ENCODE peak calls at places on chromosomes 12 and 14, in five cellular contexts. One of them, this sample, is unnamed.

GRCh38 chr14:105478624-105479305 is 4.1 kb downstream of the CRIP2 start:
- DNase-seq in HCT116: no peak
- DNase-seq in GM12878: no peak
- DNase-seq in H1: no peak
- DNase-seq in K562: no peak
- DNase-seq in this sample: no peak

GRCh38 chr14:73713804-73714655 is at the start of gene PNMA1:
- DNase-seq in HCT116: no peak
- DNase-seq in GM12878: no peak
- DNase-seq in K562: peak; percentile 88
- DNase-seq in H1: peak; percentile 88
- DNase-seq in this sample: peak; percentile 69

GRCh38 chr14:74804219-74804825 is 41.2 kb downstream of the YLPM1 start:
- DNase-seq in H1: no peak
- DNase-seq in HCT116: peak; percentile 33
- DNase-seq in K562: no peak
- DNase-seq in GM12878: no peak
- DNase-seq in this sample: peak; percentile 26

GRCh38 chr12:128797119-128798118 is 26.3 kb downstream of the SLC15A4 start:
- DNase-seq in HCT116: no peak
- DNase-seq in H1: no peak
- DNase-seq in K562: no peak
- DNase-seq in GM12878: no peak
- DNase-seq in this sample: no peak

GRCh38 chr12:89389755-89390661 is 37.7 kb upstream of the DUSP6 start:
- DNase-seq in GM12878: no peak
- DNase-seq in H1: no peak
- DNase-seq in HCT116: no peak
- DNase-seq in K562: no peak
- DNase-seq in this sample: peak; percentile 62

GRCh38 chr14:52834440-52834842 is 43.0 kb upstream of the GNPNAT1 start:
- DNase-seq in GM12878: no peak
- DNase-seq in HCT116: no peak
- DNase-seq in H1: no peak
- DNase-seq in K562: no peak
- DNase-seq in this sample: no peak

GRCh38 chr12:91902860-91903683 is 242.6 kb downstream of the BTG1 start:
- DNase-seq in HCT116: no peak
- DNase-seq in GM12878: no peak
- DNase-seq in H1: no peak
- DNase-seq in K562: no peak
- DNase-seq in this sample: no peak

GRCh38 chr12:86727151-86727550 is 471.0 kb upstream of the MGAT4C start:
- DNase-seq in H1: no peak
- DNase-seq in GM12878: no peak
- DNase-seq in K562: no peak
- DNase-seq in HCT116: no peak
- DNase-seq in this sample: no peak

GRCh38 chr12:67884596-67884995 is 104.7 kb upstream of the IFNG-AS1 start:
- DNase-seq in H1: no peak
- DNase-seq in K562: no peak
- DNase-seq in GM12878: no peak
- DNase-seq in HCT116: no peak
- DNase-seq in this sample: no peak

GRCh38 chr12:32217354-32218310 is 111.0 kb downstream of the BICD1 start:
- DNase-seq in H1: no peak
- DNase-seq in K562: no peak
- DNase-seq in HCT116: no peak
- DNase-seq in GM12878: no peak
- DNase-seq in this sample: no peak

GRCh38 chr12:132151766-132152410 is 7.6 kb downstream of the NOC4L start:
- DNase-seq in HCT116: no peak
- DNase-seq in GM12878: no peak
- DNase-seq in H1: no peak
- DNase-seq in K562: no peak
- DNase-seq in this sample: no peak

GRCh38 chr14:77230914-77231313 is 40.1 kb downstream of the NGB start:
- DNase-seq in K562: no peak
- DNase-seq in H1: no peak
- DNase-seq in GM12878: no peak
- DNase-seq in HCT116: no peak
- DNase-seq in this sample: no peak

GRCh38 chr14:99382781-99383456 is 97.7 kb downstream of the SETD3 start:
- DNase-seq in H1: no peak
- DNase-seq in HCT116: no peak
- DNase-seq in GM12878: no peak
- DNase-seq in K562: no peak
- DNase-seq in this sample: no peak
- TF ChIP-seq ATF3 in H1: no peak
- TF ChIP-seq ATF3 in HCT116: no peak
- TF ChIP-seq ATF3 in GM12878: no peak
- TF ChIP-seq ATF3 in K562: no peak
- TF ChIP-seq ATF3 in this sample: no peak

GRCh38 chr12:4829161-4829792 is 80.4 kb upstream of the KCNA1 start:
- DNase-seq in GM12878: peak; percentile 73
- DNase-seq in HCT116: no peak
- DNase-seq in K562: no peak
- DNase-seq in H1: no peak
- DNase-seq in this sample: no peak

GRCh38 chr12:4830568-4830967 is 79.1 kb upstream of the KCNA1 start:
- DNase-seq in H1: no peak
- DNase-seq in K562: no peak
- DNase-seq in HCT116: no peak
- DNase-seq in GM12878: no peak
- DNase-seq in this sample: no peak

GRCh38 chr12:4829793-4830162 is 79.9 kb upstream of the KCNA1 start:
- DNase-seq in GM12878: no peak
- DNase-seq in H1: no peak
- DNase-seq in K562: no peak
- DNase-seq in HCT116: no peak
- DNase-seq in this sample: no peak

GRCh38 chr12:4833053-4833452 is 76.7 kb upstream of the KCNA1 start:
- DNase-seq in K562: no peak
- DNase-seq in H1: no peak
- DNase-seq in GM12878: no peak
- DNase-seq in HCT116: no peak
- DNase-seq in this sample: no peak

GRCh38 chr12:4833511-4833910 is 76.2 kb upstream of the KCNA1 start:
- DNase-seq in GM12878: no peak
- DNase-seq in H1: no peak
- DNase-seq in HCT116: no peak
- DNase-seq in K562: no peak
- DNase-seq in this sample: no peak
- H3K4me2 ChIP-seq in GM12878: no peak overlapping the region
- H3K4me2 ChIP-seq in H1: no peak overlapping the region
- H3K4me2 ChIP-seq in HCT116: no peak overlapping the region
- H3K4me2 ChIP-seq in K562: no peak overlapping the region
- H3K4me2 ChIP-seq in this sample: no peak overlapping the region

DNA sequence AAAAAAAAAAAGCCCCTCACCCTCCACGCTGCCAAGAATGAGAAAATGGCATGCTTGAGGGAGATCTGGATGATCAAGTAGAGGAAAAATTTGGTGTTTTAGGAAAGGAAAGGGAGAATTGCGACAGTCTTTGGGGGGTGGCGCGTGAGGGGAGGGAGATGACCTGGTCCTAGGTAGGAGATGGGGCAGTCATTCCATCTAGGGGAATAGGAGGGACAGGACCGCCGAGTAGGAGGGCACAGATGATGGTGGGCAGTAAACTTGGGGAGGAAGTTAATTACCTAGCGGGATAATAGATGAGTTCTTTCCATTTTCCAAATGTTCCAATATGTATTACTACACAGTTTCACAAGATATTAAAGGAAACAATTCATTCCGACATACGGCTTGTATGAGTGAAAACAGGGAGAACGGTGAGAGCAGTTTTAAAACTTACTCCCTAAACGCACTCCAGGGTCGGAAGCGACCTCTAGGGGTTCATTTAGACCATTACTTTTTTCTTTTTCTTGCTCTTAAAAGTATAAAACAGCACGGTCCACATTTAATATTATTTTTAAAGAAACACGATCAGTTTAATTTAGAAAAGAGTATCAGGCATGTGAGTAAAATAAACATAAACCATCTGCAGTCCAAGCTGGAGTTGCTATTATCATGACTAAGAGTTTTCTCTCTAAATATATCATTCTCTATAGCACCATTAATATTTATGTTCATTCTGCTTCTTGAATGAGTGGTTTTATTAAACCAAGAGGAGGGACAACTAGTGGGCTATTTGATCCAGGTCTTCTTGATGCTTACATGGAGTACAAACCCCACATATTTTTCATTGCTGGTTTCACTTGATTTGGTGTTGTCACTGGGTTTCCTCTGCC is 3.0 kb upstream of the FNTB start:
- DNase-seq in HCT116: peak; percentile 16
- DNase-seq in H1: no peak
- DNase-seq in K562: peak; percentile 17
- DNase-seq in GM12878: no peak
- DNase-seq in this sample: peak; percentile 45
- TF ChIP-seq ATF3 in HCT116: no peak
- TF ChIP-seq ATF3 in H1: no peak
- TF ChIP-seq ATF3 in K562: no peak
- TF ChIP-seq ATF3 in GM12878: no peak
- TF ChIP-seq ATF3 in this sample: no peak

DNA sequence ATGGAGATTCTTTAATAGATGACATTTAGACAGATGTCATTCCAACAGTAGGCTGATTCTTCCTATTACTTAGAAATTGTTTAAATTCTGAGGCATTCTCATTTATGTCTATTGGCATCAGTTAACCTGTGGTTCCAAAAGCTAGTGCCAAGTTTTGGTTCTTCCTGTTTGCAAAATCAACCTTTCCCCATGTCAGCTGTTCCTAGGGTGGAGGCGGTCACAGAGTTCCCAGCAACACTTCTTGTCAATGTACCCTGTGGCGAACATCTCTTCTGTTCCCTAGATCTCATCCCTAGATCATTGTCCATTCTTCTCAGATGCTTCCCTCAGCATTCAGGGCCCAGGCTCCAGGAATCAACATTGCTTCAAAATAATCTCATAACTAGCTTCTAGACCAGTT is 140.9 kb downstream of the PHLDA1 start:
- DNase-seq in GM12878: no peak
- DNase-seq in HCT116: no peak
- DNase-seq in H1: no peak
- DNase-seq in K562: no peak
- DNase-seq in this sample: no peak
- H3K4me2 ChIP-seq in GM12878: no peak overlapping the region
- H3K4me2 ChIP-seq in HCT116: peak overlapping the region; percentile 53
- H3K4me2 ChIP-seq in H1: no peak overlapping the region
- H3K4me2 ChIP-seq in K562: no peak overlapping the region
- H3K4me2 ChIP-seq in this sample: no peak overlapping the region

DNA sequence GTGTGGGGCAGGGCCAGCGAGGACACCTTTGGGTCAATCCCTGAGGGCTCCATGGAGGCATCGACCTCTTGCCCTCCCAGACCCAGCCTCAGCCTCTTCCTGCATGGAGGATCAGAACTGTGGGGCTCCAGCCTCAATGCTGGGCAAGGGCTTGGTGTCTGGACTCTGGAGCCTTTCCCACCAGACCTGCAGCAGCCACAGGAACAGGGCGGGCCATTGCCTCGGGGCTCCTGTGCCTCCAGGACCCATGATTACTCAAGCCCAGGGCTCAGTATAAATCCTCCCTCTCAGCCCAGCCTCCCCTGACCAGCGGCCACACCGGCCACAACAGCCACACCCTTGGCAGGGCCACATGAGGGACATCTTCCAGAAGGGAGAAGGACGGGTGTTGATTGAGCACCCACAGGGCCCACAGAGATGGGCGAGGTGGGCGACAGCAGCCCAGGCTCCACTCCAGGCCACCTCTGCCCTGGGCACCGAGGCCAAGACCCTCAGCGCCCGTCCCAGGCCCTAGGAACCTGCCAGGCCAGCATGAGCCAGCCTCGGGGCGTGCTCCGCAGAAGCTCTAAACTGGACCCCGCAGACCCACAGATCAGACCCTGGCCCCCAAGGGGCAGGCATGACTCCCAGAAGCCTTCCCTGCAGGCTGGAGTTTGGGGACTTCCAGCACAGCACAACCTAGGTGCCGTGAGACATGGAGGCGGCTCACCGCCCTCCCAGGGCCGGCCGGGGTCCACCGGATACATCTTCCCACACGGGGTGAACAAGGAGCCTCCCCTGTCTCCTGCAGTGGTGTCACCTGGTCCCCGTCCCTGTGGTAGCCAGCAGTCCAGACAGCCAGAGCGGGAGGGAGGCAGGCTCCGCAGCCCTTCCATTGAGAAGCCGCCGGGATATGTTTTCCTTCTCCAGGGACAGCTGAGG is 25.1 kb downstream of the NCOR2 start:
- DNase-seq in H1: no peak
- DNase-seq in HCT116: no peak
- DNase-seq in K562: no peak
- DNase-seq in GM12878: no peak
- DNase-seq in this sample: no peak
- TF ChIP-seq ATF3 in H1: no peak
- TF ChIP-seq ATF3 in HCT116: no peak
- TF ChIP-seq ATF3 in K562: no peak
- TF ChIP-seq ATF3 in GM12878: no peak
- TF ChIP-seq ATF3 in this sample: no peak

DNA sequence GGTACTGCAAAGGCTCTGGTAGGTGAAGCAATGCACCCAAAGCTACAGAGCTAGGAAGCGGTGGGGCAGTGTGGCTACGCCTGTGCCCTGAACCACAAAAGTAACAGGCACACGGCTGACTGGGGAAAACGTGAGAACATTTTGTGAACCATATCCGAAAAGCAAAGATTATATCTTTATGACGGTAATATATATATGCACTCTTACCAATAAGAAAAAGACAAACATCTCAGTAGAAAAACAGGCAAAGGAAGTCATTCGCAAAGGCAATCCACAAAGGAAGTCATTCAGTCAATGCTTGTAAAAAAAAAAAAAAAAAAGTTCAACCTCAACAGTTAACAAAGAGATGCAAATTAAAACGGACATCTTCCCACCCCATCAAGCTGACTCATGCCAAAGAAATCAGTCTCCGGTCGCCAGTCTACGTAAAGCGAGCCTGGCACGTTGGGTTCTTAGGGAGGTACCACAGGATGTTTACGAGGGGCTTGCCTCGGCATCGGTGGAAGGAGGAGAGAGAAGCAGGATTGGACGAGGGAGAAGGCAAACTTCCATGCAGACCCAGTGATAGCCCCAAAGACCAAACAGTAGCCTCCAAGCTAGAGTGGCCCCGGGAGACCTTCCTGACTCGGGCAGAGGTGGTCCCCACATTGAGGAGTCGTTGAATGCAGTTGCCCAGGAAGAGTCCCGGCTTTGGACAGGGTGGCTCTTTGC is 39.4 kb upstream of the PPP2R5C start:
- DNase-seq in H1: no peak
- DNase-seq in GM12878: no peak
- DNase-seq in K562: peak; percentile 0
- DNase-seq in HCT116: no peak
- DNase-seq in this sample: peak; percentile 47
- H3K4me2 ChIP-seq in H1: no peak overlapping the region
- H3K4me2 ChIP-seq in GM12878: peak overlapping the region; percentile 63
- H3K4me2 ChIP-seq in K562: no peak overlapping the region
- H3K4me2 ChIP-seq in HCT116: no peak overlapping the region
- H3K4me2 ChIP-seq in this sample: peak overlapping the region; percentile 66

GRCh38 chr14:60981626-60982455 is 796 bp downstream of the SLC38A6 start:
- DNase-seq in GM12878: peak; percentile 5
- DNase-seq in H1: no peak
- DNase-seq in K562: peak; percentile 20
- DNase-seq in HCT116: no peak
- DNase-seq in this sample: peak; percentile 45
- TF ChIP-seq ATF3 in GM12878: no peak
- TF ChIP-seq ATF3 in H1: no peak
- TF ChIP-seq ATF3 in K562: no peak
- TF ChIP-seq ATF3 in HCT116: no peak
- TF ChIP-seq ATF3 in this sample: no peak